ENCODE peak calls at places on chromosomes 11 and 22, in ten cellular contexts. Z is MM.1S, M is heart right ventricle, Q is gastrocnemius medialis, Y is WERI-Rb-1, T is DND-41, N is heart left ventricle, B is tibial nerve, P is K562, E is Peyer's patch. A is an unnamed sample.

GRCh38 chr22:48923165-48923875 is 904.4 kb downstream of the BRD1 start:
- DNase-seq in M (no peak), Z (no peak), P (no peak), E (no peak), Q (no peak), T (no peak), N (no peak), Y (no peak), B (no peak), A (no peak)

GRCh38 chr11:67120881-67121710 is 2.0 kb downstream of the KDM2A start:
- DNase-seq in N (no peak), T (no peak), E (peak; percentile 63), Z (peak; percentile 65), Q (no peak), Y (no peak), M (no peak), P (no peak), B (no peak), A (peak; percentile 68)

GRCh38 chr22:27218521-27218920 is 561.1 kb downstream of the MIAT start:
- DNase-seq in Z (no peak), P (no peak), M (peak; percentile 31), T (no peak), Q (no peak), B (no peak), N (no peak), Y (no peak), E (no peak), A (no peak)

GRCh38 chr11:77089004-77089545 is 13.6 kb upstream of the OMP start:
- DNase-seq in M (no peak), Z (no peak), Q (no peak), N (peak; percentile 20), E (no peak), B (no peak), P (no peak), T (no peak), Y (no peak), A (no peak)

GRCh38 chr11:69086152-69086551 is 37.4 kb downstream of the TPCN2 start:
- DNase-seq in Q (no peak), M (no peak), Y (peak; percentile 43), Z (no peak), T (no peak), E (no peak), B (peak; percentile 29), N (no peak), P (no peak), A (no peak)

GRCh38 chr22:20324139-20324516 is 4.3 kb upstream of the DGCR6L start:
- DNase-seq in P (no peak), M (no peak), Z (no peak), T (no peak), N (no peak), Q (no peak), E (peak; percentile 48), B (no peak), Y (no peak), A (no peak)

GRCh38 chr22:48488149-48488551 is 1339.5 kb downstream of the BRD1 start:
- DNase-seq in M (no peak), Z (peak; percentile 16), Q (no peak), E (peak; percentile 19), N (no peak), Y (peak; percentile 46), T (no peak), B (no peak), P (no peak), A (no peak)

GRCh38 chr22:21761086-21761485 is 25.5 kb upstream of the YPEL1 start:
- DNase-seq in Q (no peak), Z (no peak), M (no peak), B (no peak), N (no peak), T (no peak), Y (no peak), E (no peak), P (no peak), A (no peak)

GRCh38 chr11:98143661-98144060 is 877.1 kb upstream of the CNTN5 start:
- DNase-seq in T (no peak), M (no peak), N (no peak), Z (no peak), Q (no peak), Y (no peak), E (no peak), P (no peak), B (no peak), A (no peak)

GRCh38 chr11:128269466-128269865 is 317.9 kb downstream of the ETS1 start:
- DNase-seq in T (no peak), Z (no peak), B (no peak), Q (no peak), Y (no peak), N (no peak), M (no peak), P (no peak), E (no peak), A (no peak)

GRCh38 chr11:78684377-78684776 is 109.7 kb upstream of the NARS2 start:
- DNase-seq in T (no peak), Z (no peak), B (no peak), M (no peak), E (no peak), P (no peak), Q (no peak), N (no peak), Y (no peak), A (no peak)

GRCh38 chr11:93842034-93842433 is 8.4 kb downstream of the VSTM5 start:
- DNase-seq in N (no peak), T (no peak), Y (no peak), Q (no peak), Z (no peak), M (no peak), P (no peak), B (no peak), E (no peak), A (no peak)

GRCh38 chr11:93842461-93842860 is 8.0 kb downstream of the VSTM5 start:
- DNase-seq in Z (no peak), Y (no peak), N (no peak), P (peak; percentile 24), Q (no peak), B (no peak), E (peak; percentile 87), T (no peak), M (no peak), A (no peak)

GRCh38 chr11:93845181-93846092 is 5.0 kb downstream of the VSTM5 start:
- DNase-seq in N (no peak), P (no peak), Y (no peak), M (no peak), Q (no peak), Z (no peak), T (no peak), B (no peak), E (no peak), A (no peak)

GRCh38 chr11:93844568-93844967 is 5.8 kb downstream of the VSTM5 start:
- DNase-seq in Q (no peak), M (no peak), P (no peak), B (no peak), Y (no peak), T (no peak), N (no peak), E (no peak), Z (no peak), A (no peak)

GRCh38 chr11:93843906-93844305 is 6.5 kb downstream of the VSTM5 start:
- DNase-seq in B (no peak), T (no peak), Q (no peak), E (no peak), M (no peak), N (no peak), P (no peak), Y (no peak), Z (no peak), A (no peak)
- TF ChIP-seq CTCF in B (no peak), T (no peak), Q (no peak), E (no peak), M (no peak), N (no peak), P (no peak), Y (no peak), Z (no peak), A (no peak)

GRCh38 chr11:95519912-95520311 is 269.7 kb downstream of the FAM76B start:
- DNase-seq in Z (no peak), P (no peak), Y (no peak), Q (no peak), E (no peak), N (no peak), B (no peak), M (no peak), T (no peak), A (no peak)
- H3K27ac ChIP-seq in Z (no peak overlapping the region), P (no peak overlapping the region), Y (no peak overlapping the region), Q (no peak overlapping the region), E (no peak overlapping the region), N (no peak overlapping the region), B (no peak overlapping the region), M (no peak overlapping the region), T (no peak overlapping the region), A (no peak overlapping the region)

DNA sequence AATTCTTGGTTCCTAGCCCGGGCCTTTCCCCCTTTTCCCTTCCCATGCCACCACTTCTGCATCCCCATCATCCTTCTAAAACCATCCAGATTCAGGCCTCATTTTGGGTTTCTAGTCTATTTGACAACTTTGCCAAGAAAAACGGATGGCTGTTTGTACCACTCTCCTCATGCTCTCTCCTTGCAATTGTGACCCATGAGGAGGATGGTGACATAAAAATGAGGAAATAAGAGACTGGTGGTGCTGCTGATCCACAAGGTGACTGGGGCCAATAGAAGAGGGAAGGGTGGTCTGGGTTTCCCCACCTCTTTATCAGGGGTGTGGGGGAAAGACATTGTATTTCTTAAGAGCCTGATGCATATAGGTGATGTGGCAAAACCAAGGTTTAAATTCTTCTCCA is 1.0 kb downstream of the MS4A4A start:
- DNase-seq in E (no peak), M (no peak), P (no peak), B (no peak), Z (no peak), Y (no peak), T (no peak), N (no peak), Q (no peak), A (no peak)
- TF ChIP-seq CTCF in E (no peak), M (no peak), P (no peak), B (no peak), Z (no peak), Y (no peak), T (no peak), N (no peak), Q (no peak), A (no peak)

GRCh38 chr11:111702623-111703022 is 63.6 kb downstream of the PPP2R1B start:
- DNase-seq in Z (no peak), Y (no peak), E (no peak), M (no peak), Q (no peak), B (no peak), T (no peak), P (no peak), N (no peak), A (no peak)

GRCh38 chr11:111707691-111708067 is 58.5 kb downstream of the PPP2R1B start:
- DNase-seq in N (no peak), P (no peak), E (no peak), T (no peak), M (no peak), B (no peak), Y (no peak), Z (no peak), Q (no peak), A (no peak)

DNA sequence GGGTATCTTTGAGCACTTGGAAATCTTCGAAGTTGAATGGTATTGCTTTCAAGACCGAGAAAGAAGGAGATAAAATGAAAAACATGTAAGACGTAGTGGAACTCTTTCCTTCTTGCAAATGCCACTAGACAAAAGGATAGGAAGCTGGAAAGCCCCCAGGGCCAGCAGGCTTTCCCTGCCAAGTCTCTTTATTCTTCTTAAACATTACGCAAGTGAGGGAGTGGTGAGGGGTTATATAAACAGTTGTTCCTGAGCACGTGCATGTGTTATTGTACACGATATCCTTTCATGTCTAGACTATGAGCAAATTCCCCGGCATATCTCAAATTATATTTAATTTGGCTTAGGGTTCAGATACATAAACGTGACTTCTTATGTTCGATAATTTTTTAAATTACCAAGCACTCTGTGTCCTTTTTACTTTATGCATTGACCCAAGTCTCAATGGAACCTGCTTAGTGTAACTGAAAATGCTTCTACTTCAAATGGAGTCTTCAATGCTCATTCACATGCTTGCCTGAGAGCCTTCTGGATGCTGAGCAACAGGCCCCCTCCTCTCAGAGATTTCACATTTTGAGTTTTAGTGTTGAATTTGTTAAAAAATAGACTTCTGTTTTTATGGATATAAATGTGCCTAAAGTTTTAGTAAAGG is 59.0 kb downstream of the PPP2R1B start:
- DNase-seq in B (peak; percentile 39), P (no peak), Z (no peak), E (no peak), Q (no peak), M (peak; percentile 38), N (peak; percentile 51), T (no peak), Y (no peak), A (no peak)
- H3K27ac ChIP-seq in B (no peak overlapping the region), P (no peak overlapping the region), Z (no peak overlapping the region), E (peak overlapping the region; percentile 4), Q (peak overlapping the region; percentile 42), M (no peak overlapping the region), N (peak overlapping the region; percentile 42), T (no peak overlapping the region), Y (no peak overlapping the region), A (peak overlapping the region; percentile 18)

A was measured in ascending aorta.